ENCODE peak calls at places on chromosomes 16 and 17, in four cellular contexts. One of them, this sample, is unnamed.

GRCh38 chr17:39239640-39240314 is 14.0 kb upstream of the STAC2 start:
- DNase-seq in right lobe of liver: no peak
- DNase-seq in heart left ventricle: no peak
- DNase-seq in tibial nerve: no peak
- DNase-seq in this sample: peak; percentile 64

GRCh38 chr17:75909812-75910274 is 5.2 kb upstream of the MRPL38 start:
- DNase-seq in right lobe of liver: no peak
- DNase-seq in heart left ventricle: no peak
- DNase-seq in tibial nerve: no peak
- DNase-seq in this sample: peak; percentile 75

GRCh38 chr16:28189237-28189636 is 22.5 kb downstream of the XPO6 start:
- DNase-seq in right lobe of liver: no peak
- DNase-seq in tibial nerve: no peak
- DNase-seq in heart left ventricle: no peak
- DNase-seq in this sample: no peak

GRCh38 chr16:67384778-67385510 is 8.4 kb downstream of the TPPP3 start:
- DNase-seq in heart left ventricle: peak; percentile 27
- DNase-seq in tibial nerve: no peak
- DNase-seq in right lobe of liver: no peak
- DNase-seq in this sample: no peak

GRCh38 chr17:82138511-82138992 is 40.5 kb upstream of the FASN start:
- DNase-seq in heart left ventricle: no peak
- DNase-seq in tibial nerve: no peak
- DNase-seq in right lobe of liver: no peak
- DNase-seq in this sample: no peak

GRCh38 chr17:1244606-1245012 is 25.6 kb upstream of the BHLHA9 start:
- DNase-seq in tibial nerve: no peak
- DNase-seq in heart left ventricle: no peak
- DNase-seq in right lobe of liver: no peak
- DNase-seq in this sample: no peak

GRCh38 chr16:1809281-1809801 is 15.8 kb upstream of the IGFALS start:
- DNase-seq in heart left ventricle: no peak
- DNase-seq in tibial nerve: no peak
- DNase-seq in right lobe of liver: no peak
- DNase-seq in this sample: no peak

GRCh38 chr16:4572715-4573114 is 16.6 kb downstream of the C16orf96 start:
- DNase-seq in heart left ventricle: peak; percentile 39
- DNase-seq in tibial nerve: no peak
- DNase-seq in right lobe of liver: no peak
- DNase-seq in this sample: no peak

GRCh38 chr16:3161235-3162018 is 26.6 kb upstream of the OR1F1 start:
- DNase-seq in heart left ventricle: no peak
- DNase-seq in tibial nerve: no peak
- DNase-seq in right lobe of liver: no peak
- DNase-seq in this sample: no peak

GRCh38 chr17:21284319-21285163 is at the start of gene MAP2K3:
- DNase-seq in tibial nerve: peak; percentile 99
- DNase-seq in heart left ventricle: peak; percentile 100
- DNase-seq in right lobe of liver: peak; percentile 100
- DNase-seq in this sample: peak; percentile 95
- H3K4me1 ChIP-seq in tibial nerve: peaks cover 46% of the 10 kb centered on the region
- H3K4me1 ChIP-seq in heart left ventricle: peaks cover 16% of the 10 kb centered on the region
- H3K4me1 ChIP-seq in right lobe of liver: peaks cover 36% of the 10 kb centered on the region
- H3K4me1 ChIP-seq in this sample: no peaks in the 10 kb centered on the region

GRCh38 chr17:46136820-46137219 is 56.4 kb downstream of the KANSL1 start:
- DNase-seq in tibial nerve: no peak
- DNase-seq in heart left ventricle: no peak
- DNase-seq in right lobe of liver: no peak
- DNase-seq in this sample: no peak
- H3K4me1 ChIP-seq in tibial nerve: peaks cover 33% of the 10 kb centered on the region
- H3K4me1 ChIP-seq in heart left ventricle: peaks cover 3% of the 10 kb centered on the region
- H3K4me1 ChIP-seq in right lobe of liver: peaks cover 47% of the 10 kb centered on the region
- H3K4me1 ChIP-seq in this sample: no peaks in the 10 kb centered on the region

GRCh38 chr17:77482375-77483127 is 341.8 kb downstream of the SEC14L1 start:
- DNase-seq in heart left ventricle: no peak
- DNase-seq in right lobe of liver: no peak
- DNase-seq in tibial nerve: no peak
- DNase-seq in this sample: no peak
- H3K4me1 ChIP-seq in heart left ventricle: no peaks in the 10 kb centered on the region
- H3K4me1 ChIP-seq in right lobe of liver: peaks cover 17% of the 10 kb centered on the region
- H3K4me1 ChIP-seq in tibial nerve: peaks cover 33% of the 10 kb centered on the region
- H3K4me1 ChIP-seq in this sample: peaks cover 30% of the 10 kb centered on the region

DNA sequence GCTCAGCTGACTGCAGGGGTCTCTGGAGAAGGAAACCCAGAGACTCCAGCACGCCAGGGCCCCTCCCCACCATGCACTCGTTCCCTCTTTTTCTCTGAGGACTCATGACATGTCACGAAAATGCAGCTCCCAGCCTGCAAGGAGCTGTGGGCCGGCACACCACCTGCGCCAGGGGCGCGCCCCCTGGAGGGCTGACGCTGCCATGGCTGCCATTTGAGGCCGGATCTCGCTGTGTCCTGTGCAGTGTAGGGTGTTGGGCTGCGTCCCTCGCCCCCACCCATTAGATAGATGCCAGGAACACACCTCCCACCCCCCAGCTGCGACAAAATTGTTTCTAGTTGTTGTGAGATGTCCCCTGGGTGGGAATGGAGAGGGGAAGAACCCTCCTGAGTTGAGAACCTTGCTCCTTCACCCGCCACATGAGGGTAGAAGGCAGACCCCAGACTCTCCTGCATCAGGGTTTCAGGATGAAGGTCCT is 8.2 kb downstream of the SYNGR2 start:
- DNase-seq in right lobe of liver: peak; percentile 75
- DNase-seq in heart left ventricle: peak; percentile 76
- DNase-seq in tibial nerve: peak; percentile 56
- DNase-seq in this sample: peak; percentile 81
- H3K4me1 ChIP-seq in right lobe of liver: peaks cover 34% of the 10 kb centered on the region
- H3K4me1 ChIP-seq in heart left ventricle: peaks cover 9% of the 10 kb centered on the region
- H3K4me1 ChIP-seq in tibial nerve: peaks cover 57% of the 10 kb centered on the region
- H3K4me1 ChIP-seq in this sample: peaks cover 7% of the 10 kb centered on the region

GRCh38 chr16:23498863-23499262 is 11.4 kb downstream of the GGA2 start:
- DNase-seq in heart left ventricle: peak; percentile 31
- DNase-seq in tibial nerve: no peak
- DNase-seq in right lobe of liver: no peak
- DNase-seq in this sample: no peak
- H3K4me1 ChIP-seq in heart left ventricle: no peaks in the 10 kb centered on the region
- H3K4me1 ChIP-seq in tibial nerve: peaks cover 26% of the 10 kb centered on the region
- H3K4me1 ChIP-seq in right lobe of liver: peaks cover 30% of the 10 kb centered on the region
- H3K4me1 ChIP-seq in this sample: no peaks in the 10 kb centered on the region

GRCh38 chr16:8962393-8963009 is 1.2 kb downstream of the USP7 start:
- DNase-seq in heart left ventricle: no peak
- DNase-seq in right lobe of liver: peak; percentile 54
- DNase-seq in tibial nerve: no peak
- DNase-seq in this sample: no peak
- H3K4me1 ChIP-seq in heart left ventricle: peaks cover 9% of the 10 kb centered on the region
- H3K4me1 ChIP-seq in right lobe of liver: peaks cover 48% of the 10 kb centered on the region
- H3K4me1 ChIP-seq in tibial nerve: peaks cover 48% of the 10 kb centered on the region
- H3K4me1 ChIP-seq in this sample: peaks cover 27% of the 10 kb centered on the region

This sample was measured in BE2C.